ENCODE peak calls at places on chromosome 17, in nine cellular contexts. Q is endodermal cell, M is brain microvascular endothelial cell, B is ascending aorta, G is psoas muscle, C is GM13977, L is AG10803, K is progenitor cell of endocrine pancreas, A is HFFc6. V is an unnamed sample.

GRCh38 chr17:17417718-17418151 is 59.1 kb upstream of the MED9 start:
- DNase-seq in Q (no peak), M (no peak), B (no peak), G (no peak), C (no peak), L (no peak), K (no peak), A (no peak), V (no peak)

GRCh38 chr17:5789443-5789842 is 205.1 kb upstream of the NLRP1 start:
- DNase-seq in Q (no peak), M (no peak), B (no peak), G (no peak), C (no peak), L (no peak), K (no peak), A (no peak), V (no peak)

GRCh38 chr17:78790552-78790951 is 8.5 kb upstream of the CYTH1 start:
- DNase-seq in Q (no peak), M (no peak), B (no peak), G (peak; percentile 11), C (no peak), L (no peak), K (no peak), A (no peak), V (no peak)

GRCh38 chr17:78132086-78132676 is 1.6 kb downstream of the TMC8 start:
- DNase-seq in Q (peak; percentile 90), M (no peak), B (no peak), G (peak; percentile 63), C (peak; percentile 74), L (no peak), K (peak; percentile 43), A (no peak), V (peak; percentile 85)

GRCh38 chr17:51097708-51098446 is 22.8 kb downstream of the SPAG9 start:
- DNase-seq in Q (peak; percentile 21), M (no peak), B (no peak), G (no peak), C (no peak), L (no peak), K (no peak), A (no peak), V (no peak)

GRCh38 chr17:43416998-43417891 is 18.5 kb downstream of the ARL4D start:
- DNase-seq in Q (no peak), M (no peak), B (peak; percentile 73), G (peak; percentile 82), C (no peak), L (peak; percentile 77), K (no peak), A (peak; percentile 37), V (no peak)

GRCh38 chr17:19387921-19388521 is 1.0 kb upstream of the MFAP4 start:
- DNase-seq in Q (no peak), M (no peak), B (no peak), G (no peak), C (no peak), L (peak; percentile 90), K (no peak), A (peak; percentile 83), V (no peak)

GRCh38 chr17:57832299-57832698 is 17.5 kb downstream of the MRPS23 start:
- DNase-seq in Q (no peak), M (no peak), B (no peak), G (no peak), C (no peak), L (no peak), K (no peak), A (no peak), V (no peak)

GRCh38 chr17:17216776-17217175 is 10.6 kb upstream of the PLD6 start:
- DNase-seq in Q (no peak), M (no peak), B (no peak), G (no peak), C (no peak), L (no peak), K (no peak), A (no peak), V (no peak)

GRCh38 chr17:16491131-16491702 is 776 bp downstream of the LRRC75A start:
- DNase-seq in Q (peak; percentile 84), M (no peak), B (no peak), G (peak; percentile 52), C (no peak), L (no peak), K (peak; percentile 26), A (no peak), V (no peak)

GRCh38 chr17:76438906-76439305 is 14.0 kb downstream of the UBE2O start:
- DNase-seq in Q (peak; percentile 51), M (no peak), B (no peak), G (no peak), C (no peak), L (no peak), K (no peak), A (no peak), V (no peak)

GRCh38 chr17:76439314-76439928 is 13.5 kb downstream of the UBE2O start:
- DNase-seq in Q (no peak), M (no peak), B (no peak), G (no peak), C (no peak), L (no peak), K (no peak), A (no peak), V (no peak)

GRCh38 chr17:76442341-76443338 is 10.3 kb downstream of the UBE2O start:
- DNase-seq in Q (peak; percentile 62), M (peak; percentile 27), B (no peak), G (no peak), C (no peak), L (no peak), K (no peak), A (no peak), V (no peak)

GRCh38 chr17:76441681-76442340 is 11.1 kb downstream of the UBE2O start:
- DNase-seq in Q (peak; percentile 85), M (no peak), B (no peak), G (no peak), C (no peak), L (no peak), K (no peak), A (no peak), V (no peak)

GRCh38 chr17:76440722-76441362 is 12.1 kb downstream of the UBE2O start:
- DNase-seq in Q (peak; percentile 63), M (no peak), B (no peak), G (no peak), C (no peak), L (no peak), K (no peak), A (no peak), V (no peak)
- TF ChIP-seq CTCF in Q (no peak), M (no peak), B (no peak), G (no peak), C (no peak), L (no peak), K (no peak), A (no peak), V (no peak)

GRCh38 chr17:79926002-79926307 is 86.7 kb upstream of the CBX4 start:
- DNase-seq in Q (no peak), M (no peak), B (no peak), G (no peak), C (no peak), L (no peak), K (no peak), A (no peak), V (no peak)

GRCh38 chr17:79924639-79924976 is 85.4 kb upstream of the CBX4 start:
- DNase-seq in Q (no peak), M (no peak), B (no peak), G (no peak), C (no peak), L (no peak), K (no peak), A (no peak), V (no peak)

GRCh38 chr17:79926308-79927135 is 87.3 kb upstream of the CBX4 start:
- DNase-seq in Q (no peak), M (no peak), B (no peak), G (no peak), C (no peak), L (no peak), K (no peak), A (no peak), V (no peak)

GRCh38 chr17:79923974-79924638 is 84.9 kb upstream of the CBX4 start:
- DNase-seq in Q (peak; percentile 99), M (no peak), B (no peak), G (no peak), C (peak; percentile 66), L (no peak), K (peak; percentile 60), A (no peak), V (no peak)

DNA sequence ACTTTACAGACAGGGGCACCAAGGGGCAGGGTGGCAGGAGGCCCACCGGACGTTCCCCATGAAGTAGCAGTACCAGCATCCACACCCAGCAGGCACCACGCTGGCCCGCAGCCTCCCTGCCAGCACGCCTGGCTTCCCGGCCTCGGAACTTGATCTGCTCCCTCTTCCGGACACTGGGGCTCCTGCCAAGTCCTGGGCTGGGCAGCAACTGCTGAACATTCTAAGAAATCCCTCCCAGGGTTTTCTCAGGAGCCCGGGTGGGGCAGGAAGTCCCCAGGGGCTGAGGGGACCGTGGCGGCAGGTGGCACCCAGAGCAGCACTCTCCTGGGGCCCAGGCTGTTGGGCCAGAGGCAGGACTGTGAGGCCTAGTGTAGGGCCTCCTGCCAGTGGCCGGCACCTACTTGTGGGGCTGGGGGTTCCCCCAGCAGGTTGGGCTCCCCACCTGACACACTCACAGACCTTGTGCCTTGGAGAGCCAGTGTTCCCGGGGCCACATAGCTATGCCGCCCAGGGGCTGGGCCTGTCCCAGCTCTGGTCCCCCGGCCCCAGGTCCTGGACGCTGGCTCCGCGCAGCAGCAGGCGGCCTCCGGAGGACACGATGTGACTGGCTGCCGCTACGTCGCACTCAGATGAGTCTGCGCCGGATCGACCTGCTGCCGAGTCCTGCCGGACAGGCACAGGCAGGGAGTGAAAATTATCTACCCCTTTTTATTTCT is 86.2 kb upstream of the CBX4 start:
- DNase-seq in Q (peak; percentile 78), M (no peak), B (peak; percentile 70), G (peak; percentile 93), C (no peak), L (peak; percentile 31), K (no peak), A (no peak), V (no peak)
- TF ChIP-seq CTCF in Q (no peak), M (peak; percentile 48), B (no peak), G (peak; percentile 8), C (no peak), L (peak; percentile 1), K (no peak), A (no peak), V (no peak)

GRCh38 chr17:72365857-72366415 is 245.1 kb downstream of the SOX9 start:
- DNase-seq in Q (no peak), M (no peak), B (no peak), G (no peak), C (no peak), L (peak; percentile 85), K (no peak), A (no peak), V (no peak)
- TF ChIP-seq CTCF in Q (no peak), M (no peak), B (no peak), G (no peak), C (no peak), L (peak; percentile 25), K (no peak), A (no peak), V (no peak)

DNA sequence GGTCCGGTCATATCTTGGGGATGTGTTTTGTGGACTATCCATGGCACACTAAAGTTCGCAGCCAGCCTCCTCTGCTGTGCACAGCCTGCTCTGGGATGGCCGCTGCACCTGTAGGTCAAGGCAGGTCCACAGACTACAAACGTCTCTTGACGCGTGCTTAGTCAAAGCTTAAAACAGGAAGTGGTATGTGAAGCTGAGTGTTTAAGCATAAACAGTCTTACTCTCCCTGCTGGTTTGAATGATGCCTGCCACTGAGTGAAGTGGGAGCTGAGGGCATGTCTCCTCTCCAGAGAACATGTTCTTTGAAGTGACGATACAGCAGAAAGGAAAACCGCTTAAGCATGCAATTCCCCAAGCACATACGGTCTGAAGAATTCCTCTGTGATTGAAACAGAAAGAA is 365.6 kb downstream of the SLC39A11 start:
- DNase-seq in Q (no peak), M (peak; percentile 45), B (no peak), G (no peak), C (peak; percentile 77), L (no peak), K (no peak), A (no peak), V (no peak)
- TF ChIP-seq CTCF in Q (no peak), M (peak; percentile 30), B (no peak), G (no peak), C (peak; percentile 19), L (peak; percentile 2), K (no peak), A (no peak), V (no peak)